ENCODE peak calls at places on chromosomes 5 and 9, in six cellular contexts. M is upper lobe of right lung; T is CD8-positive, alpha-beta memory T cell; D is tibial artery; V is HCT116; S is uterus. B is an unnamed sample.
A peak's percentile ranks its signal among the peaks of the same experiment; 100 is the strongest.

GRCh38 chr9:121776009-121776738 is 124.7 kb downstream of the DAB2IP start:
- DNase-seq in M (no peak), T (no peak), D (peak; percentile 19), V (no peak), S (no peak), B (no peak)

GRCh38 chr5:124040799-124041198 is 528.8 kb downstream of the CSNK1G3 start:
- DNase-seq in M (no peak), T (no peak), D (no peak), V (no peak), S (no peak), B (no peak)

GRCh38 chr9:8468048-8468600 is 668.5 kb upstream of the DMAC1 start:
- DNase-seq in M (no peak), T (no peak), D (no peak), V (no peak), S (no peak), B (no peak)

GRCh38 chr5:69134126-69134525 is 32.8 kb upstream of the CCNB1 start:
- DNase-seq in M (no peak), T (no peak), D (no peak), V (no peak), S (no peak), B (no peak)

GRCh38 chr5:109141499-109142200 is 268.1 kb downstream of the PJA2 start:
- DNase-seq in M (no peak), T (no peak), D (peak; percentile 21), V (no peak), S (no peak), B (no peak)

GRCh38 chr5:103224118-103224893 is 34.3 kb upstream of the MACIR start:
- DNase-seq in M (no peak), T (peak; percentile 29), D (no peak), V (peak; percentile 57), S (peak; percentile 19), B (no peak)

GRCh38 chr5:52469835-52470234 is 317.9 kb upstream of the ITGA1 start:
- DNase-seq in M (no peak), T (no peak), D (no peak), V (no peak), S (no peak), B (no peak)

GRCh38 chr5:34543687-34544086 is 112.4 kb upstream of the RAI14 start:
- DNase-seq in M (no peak), T (no peak), D (no peak), V (no peak), S (no peak), B (no peak)

GRCh38 chr9:127953768-127954505 is 16.3 kb upstream of the DPM2 start:
- DNase-seq in M (no peak), T (no peak), D (no peak), V (no peak), S (no peak), B (no peak)

GRCh38 chr5:148976569-148977321 is 86.1 kb downstream of the SH3TC2 start:
- DNase-seq in M (no peak), T (no peak), D (no peak), V (no peak), S (no peak), B (no peak)

GRCh38 chr5:887947-888640 is 4.5 kb downstream of the BRD9 start:
- DNase-seq in M (no peak), T (no peak), D (no peak), V (no peak), S (no peak), B (no peak)

GRCh38 chr5:121795511-121795910 is 56.2 kb upstream of the FTMT start:
- DNase-seq in M (no peak), T (no peak), D (no peak), V (no peak), S (no peak), B (no peak)

GRCh38 chr5:34818717-34819116 is 20.2 kb upstream of the TTC23L start:
- DNase-seq in M (no peak), T (no peak), D (no peak), V (no peak), S (no peak), B (no peak)

GRCh38 chr9:126652140-126652558 is 38.4 kb downstream of the LMX1B start:
- DNase-seq in M (no peak), T (no peak), D (no peak), V (no peak), S (no peak), B (no peak)

GRCh38 chr5:50751064-50751657 is 84.7 kb downstream of the PARP8 start:
- DNase-seq in M (no peak), T (peak; percentile 65), D (no peak), V (peak; percentile 32), S (no peak), B (no peak)

GRCh38 chr5:171574374-171574773 is 154.9 kb downstream of the FGF18 start:
- DNase-seq in M (no peak), T (no peak), D (peak; percentile 64), V (no peak), S (no peak), B (no peak)

GRCh38 chr5:58751222-58751621 is 168.3 kb downstream of the RAB3C start:
- DNase-seq in M (no peak), T (no peak), D (no peak), V (peak; percentile 13), S (no peak), B (no peak)

GRCh38 chr9:104334549-104334948 is 169.5 kb upstream of the OR13F1 start:
- DNase-seq in M (no peak), T (no peak), D (no peak), V (no peak), S (no peak), B (no peak)

GRCh38 chr5:142412581-142412980 is 87.8 kb upstream of the SPRY4 start:
- DNase-seq in M (no peak), T (no peak), D (no peak), V (no peak), S (no peak), B (no peak)

GRCh38 chr5:128693779-128694178 is 155.7 kb upstream of the FBN2 start:
- DNase-seq in M (no peak), T (no peak), D (no peak), V (no peak), S (no peak), B (no peak)

GRCh38 chr5:150137168-150137957 is 18.3 kb downstream of the PDGFRB start:
- DNase-seq in M (no peak), T (no peak), D (no peak), V (no peak), S (no peak), B (no peak)
- H3K27ac ChIP-seq in M (peak overlapping the region; percentile 70), T (no peak overlapping the region), D (peak overlapping the region; percentile 98), V (no peak overlapping the region), S (peak overlapping the region; percentile 99), B (peak overlapping the region; percentile 83)

GRCh38 chr5:95960802-95961616 is 642 bp downstream of the ELL2 start:
- DNase-seq in M (peak; percentile 94), T (peak; percentile 70), D (peak; percentile 48), V (no peak), S (peak; percentile 55), B (peak; percentile 78)
- H3K4me1 ChIP-seq in M (peaks cover 38% of the 10 kb centered on the region), T (peaks cover 17% of the 10 kb centered on the region), D (no peaks in the 10 kb centered on the region), V (peaks cover 21% of the 10 kb centered on the region), S (no peaks in the 10 kb centered on the region), B (peaks cover 51% of the 10 kb centered on the region)

DNA sequence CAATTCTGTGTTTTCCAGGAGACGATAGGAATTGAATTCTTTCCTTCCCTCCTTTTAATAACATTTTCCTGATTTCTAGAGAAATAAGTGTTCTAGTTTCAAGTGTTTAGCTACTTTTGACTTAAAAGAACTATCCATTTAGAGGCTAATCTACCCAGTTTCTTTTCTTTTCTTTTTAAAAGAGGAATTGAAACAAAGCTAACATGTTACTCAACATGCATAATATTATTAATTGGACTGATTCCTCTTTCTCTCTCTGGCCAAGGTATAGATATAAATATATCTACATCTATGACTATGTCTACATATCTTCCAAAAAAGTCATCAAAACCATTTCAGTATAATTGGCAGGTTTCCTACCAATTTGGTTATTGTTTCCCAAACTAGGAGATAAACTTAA is 309.8 kb downstream of the TRPM3 start:
- DNase-seq in M (no peak), T (no peak), D (no peak), V (no peak), S (no peak), B (no peak)
- H3K27ac ChIP-seq in M (no peak overlapping the region), T (no peak overlapping the region), D (no peak overlapping the region), V (no peak overlapping the region), S (no peak overlapping the region), B (no peak overlapping the region)

GRCh38 chr5:159337291-159337974 is 7.1 kb upstream of the IL12B start:
- DNase-seq in M (no peak), T (no peak), D (no peak), V (no peak), S (no peak), B (no peak)
- H3K4me1 ChIP-seq in M (peaks cover 13% of the 10 kb centered on the region), T (peaks cover 44% of the 10 kb centered on the region), D (no peaks in the 10 kb centered on the region), V (peaks cover 26% of the 10 kb centered on the region), S (no peaks in the 10 kb centered on the region), B (peaks cover 11% of the 10 kb centered on the region)

DNA sequence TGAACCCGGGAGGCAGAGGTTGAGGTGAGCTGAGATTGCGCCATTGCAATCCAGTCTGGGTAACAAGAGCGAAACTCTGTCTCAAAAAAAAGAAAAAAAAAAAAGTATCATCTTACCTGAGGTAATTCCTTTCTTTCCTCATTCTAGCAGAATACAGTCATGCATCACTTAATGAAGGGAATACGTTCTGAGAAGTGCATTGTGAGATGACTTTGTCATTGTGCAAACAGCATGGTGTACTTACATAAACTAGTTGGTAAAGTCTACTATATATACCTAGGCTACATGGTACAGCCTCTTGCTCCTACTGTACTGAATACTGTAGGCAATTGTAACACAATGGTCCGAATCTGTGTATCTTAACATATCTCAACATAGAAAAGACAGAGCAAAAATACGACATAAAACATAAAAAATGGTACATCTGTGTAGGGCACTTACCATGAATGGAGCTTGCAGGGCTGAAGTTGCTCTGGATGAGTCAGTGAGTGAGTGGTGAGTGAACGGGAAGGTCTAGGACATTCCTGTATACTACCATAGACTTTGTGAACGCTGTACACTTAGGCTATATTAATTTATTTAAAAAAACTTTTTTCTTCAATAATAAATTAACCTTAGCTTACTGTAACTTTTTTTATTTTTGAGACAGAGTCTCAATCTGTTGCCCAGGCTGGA is 100.4 kb downstream of the GLDC start:
- DNase-seq in M (no peak), T (no peak), D (no peak), V (no peak), S (no peak), B (no peak)
- H3K27ac ChIP-seq in M (no peak overlapping the region), T (no peak overlapping the region), D (no peak overlapping the region), V (no peak overlapping the region), S (no peak overlapping the region), B (no peak overlapping the region)

GRCh38 chr5:119321569-119322311 is 34.1 kb upstream of the TNFAIP8 start:
- DNase-seq in M (no peak), T (no peak), D (no peak), V (no peak), S (no peak), B (no peak)
- H3K4me1 ChIP-seq in M (peaks cover 3% of the 10 kb centered on the region), T (peaks cover 92% of the 10 kb centered on the region), D (no peaks in the 10 kb centered on the region), V (peaks cover 35% of the 10 kb centered on the region), S (no peaks in the 10 kb centered on the region), B (peaks cover 23% of the 10 kb centered on the region)

DNA sequence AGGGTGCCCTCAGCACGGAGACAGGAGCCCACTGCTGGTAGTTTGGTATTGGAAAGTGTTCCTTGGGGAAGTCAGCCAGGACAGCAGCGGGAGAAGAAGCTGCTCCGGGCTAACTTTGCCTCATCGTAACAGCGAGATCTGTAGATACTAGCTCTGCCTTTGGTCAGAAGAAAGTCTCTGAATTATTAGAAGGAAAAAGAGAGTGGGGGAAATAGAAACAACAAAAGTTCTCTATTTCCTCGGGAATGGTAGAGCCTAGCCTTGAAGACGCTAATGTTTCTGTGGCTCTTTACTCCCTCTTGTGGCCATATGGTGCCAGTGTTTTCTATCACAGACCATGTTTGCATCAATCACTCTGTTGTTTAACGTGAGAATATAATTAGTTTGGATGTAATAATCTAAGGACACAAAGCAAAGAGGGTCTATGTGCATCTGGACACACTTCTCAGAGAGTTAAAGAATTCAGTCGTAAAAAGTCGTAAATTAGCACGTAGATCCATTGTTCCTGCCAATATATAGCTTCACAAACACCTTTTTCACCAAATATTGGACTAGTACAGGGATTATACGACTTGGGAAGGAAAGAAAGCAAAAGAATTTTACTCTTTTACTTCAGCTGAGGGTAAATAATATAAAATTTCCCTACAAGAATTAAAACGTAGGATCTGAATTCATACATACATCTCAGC is 40.2 kb upstream of the HSD17B4 start:
- DNase-seq in M (peak; percentile 69), T (peak; percentile 67), D (peak; percentile 52), V (peak; percentile 76), S (peak; percentile 68), B (peak; percentile 21)
- H3K27ac ChIP-seq in M (peak overlapping the region; percentile 70), T (peak overlapping the region; percentile 34), D (peak overlapping the region; percentile 71), V (peak overlapping the region; percentile 3), S (peak overlapping the region; percentile 81), B (no peak overlapping the region)

B was measured in heart right ventricle.